ENCODE peak calls at places on chromosomes 4 and X, in four cellular contexts. One of them, this sample, is unnamed.
A peak's percentile ranks its signal among the peaks of the same experiment; 100 is the strongest.

GRCh38 chr4:15703439-15703838 is 574 bp downstream of the BST1 start:
- DNase-seq in HTR-8/SVneo: no peak
- DNase-seq in stimulated activated CD4-positive, alpha-beta T cell treated with anti-CD3 and anti-CD28 coated beads, Interleukin-1b, Interleukin-23, amount 100 ng/mL, for 24 hours: no peak
- DNase-seq in GM03348: no peak
- DNase-seq in this sample: no peak

GRCh38 chr4:112214397-112215264 is 17.0 kb upstream of the AP1AR start:
- DNase-seq in HTR-8/SVneo: peak; percentile 27
- DNase-seq in stimulated activated CD4-positive, alpha-beta T cell treated with anti-CD3 and anti-CD28 coated beads, Interleukin-1b, Interleukin-23, amount 100 ng/mL, for 24 hours: no peak
- DNase-seq in GM03348: peak; percentile 33
- DNase-seq in this sample: no peak

GRCh38 chr4:37383579-37384229 is 139.2 kb downstream of the NWD2 start:
- DNase-seq in stimulated activated CD4-positive, alpha-beta T cell treated with anti-CD3 and anti-CD28 coated beads, Interleukin-1b, Interleukin-23, amount 100 ng/mL, for 24 hours: no peak
- DNase-seq in HTR-8/SVneo: peak; percentile 23
- DNase-seq in GM03348: peak; percentile 40
- DNase-seq in this sample: no peak

GRCh38 chr4:185880571-185880970 is 68.6 kb upstream of the SORBS2 start:
- DNase-seq in HTR-8/SVneo: no peak
- DNase-seq in GM03348: no peak
- DNase-seq in stimulated activated CD4-positive, alpha-beta T cell treated with anti-CD3 and anti-CD28 coated beads, Interleukin-1b, Interleukin-23, amount 100 ng/mL, for 24 hours: no peak
- DNase-seq in this sample: no peak

GRCh38 chr4:123606336-123606735 is 209.7 kb downstream of the SPRY1 start:
- DNase-seq in GM03348: no peak
- DNase-seq in stimulated activated CD4-positive, alpha-beta T cell treated with anti-CD3 and anti-CD28 coated beads, Interleukin-1b, Interleukin-23, amount 100 ng/mL, for 24 hours: no peak
- DNase-seq in HTR-8/SVneo: no peak
- DNase-seq in this sample: no peak

GRCh38 chrX:118963159-118963558 is 11.3 kb upstream of the LONRF3 start:
- DNase-seq in HTR-8/SVneo: no peak
- DNase-seq in stimulated activated CD4-positive, alpha-beta T cell treated with anti-CD3 and anti-CD28 coated beads, Interleukin-1b, Interleukin-23, amount 100 ng/mL, for 24 hours: no peak
- DNase-seq in GM03348: no peak
- DNase-seq in this sample: no peak

GRCh38 chr4:27005512-27006246 is 145.0 kb downstream of the STIM2 start:
- DNase-seq in HTR-8/SVneo: no peak
- DNase-seq in GM03348: peak; percentile 58
- DNase-seq in stimulated activated CD4-positive, alpha-beta T cell treated with anti-CD3 and anti-CD28 coated beads, Interleukin-1b, Interleukin-23, amount 100 ng/mL, for 24 hours: no peak
- DNase-seq in this sample: no peak

GRCh38 chrX:10471426-10471825 is 149.0 kb downstream of the MID1 start:
- DNase-seq in stimulated activated CD4-positive, alpha-beta T cell treated with anti-CD3 and anti-CD28 coated beads, Interleukin-1b, Interleukin-23, amount 100 ng/mL, for 24 hours: no peak
- DNase-seq in HTR-8/SVneo: no peak
- DNase-seq in GM03348: no peak
- DNase-seq in this sample: no peak

GRCh38 chr4:39823193-39823592 is 125.3 kb downstream of the UBE2K start:
- DNase-seq in GM03348: peak; percentile 62
- DNase-seq in stimulated activated CD4-positive, alpha-beta T cell treated with anti-CD3 and anti-CD28 coated beads, Interleukin-1b, Interleukin-23, amount 100 ng/mL, for 24 hours: no peak
- DNase-seq in HTR-8/SVneo: no peak
- DNase-seq in this sample: no peak

GRCh38 chrX:1248381-1249061 is 20.1 kb upstream of the CSF2RA start:
- DNase-seq in GM03348: peak; percentile 20
- DNase-seq in stimulated activated CD4-positive, alpha-beta T cell treated with anti-CD3 and anti-CD28 coated beads, Interleukin-1b, Interleukin-23, amount 100 ng/mL, for 24 hours: no peak
- DNase-seq in HTR-8/SVneo: peak; percentile 49
- DNase-seq in this sample: peak; percentile 27

GRCh38 chr4:187380181-187380581 is 615.4 kb upstream of the ZFP42 start:
- DNase-seq in GM03348: no peak
- DNase-seq in stimulated activated CD4-positive, alpha-beta T cell treated with anti-CD3 and anti-CD28 coated beads, Interleukin-1b, Interleukin-23, amount 100 ng/mL, for 24 hours: no peak
- DNase-seq in HTR-8/SVneo: peak; percentile 7
- DNase-seq in this sample: no peak

GRCh38 chrX:2784026-2784425 is 32.2 kb downstream of the XG start:
- DNase-seq in stimulated activated CD4-positive, alpha-beta T cell treated with anti-CD3 and anti-CD28 coated beads, Interleukin-1b, Interleukin-23, amount 100 ng/mL, for 24 hours: no peak
- DNase-seq in GM03348: no peak
- DNase-seq in HTR-8/SVneo: no peak
- DNase-seq in this sample: no peak

GRCh38 chrX:16807548-16807947 is 21.3 kb downstream of the TXLNG start:
- DNase-seq in GM03348: peak; percentile 46
- DNase-seq in stimulated activated CD4-positive, alpha-beta T cell treated with anti-CD3 and anti-CD28 coated beads, Interleukin-1b, Interleukin-23, amount 100 ng/mL, for 24 hours: no peak
- DNase-seq in HTR-8/SVneo: no peak
- DNase-seq in this sample: no peak

GRCh38 chr4:164536829-164537228 is 217.1 kb upstream of the SMIM31 start:
- DNase-seq in stimulated activated CD4-positive, alpha-beta T cell treated with anti-CD3 and anti-CD28 coated beads, Interleukin-1b, Interleukin-23, amount 100 ng/mL, for 24 hours: no peak
- DNase-seq in HTR-8/SVneo: peak; percentile 29
- DNase-seq in GM03348: peak; percentile 13
- DNase-seq in this sample: no peak

GRCh38 chr4:25621027-25621930 is 34.4 kb upstream of the SLC34A2 start:
- DNase-seq in HTR-8/SVneo: no peak
- DNase-seq in stimulated activated CD4-positive, alpha-beta T cell treated with anti-CD3 and anti-CD28 coated beads, Interleukin-1b, Interleukin-23, amount 100 ng/mL, for 24 hours: no peak
- DNase-seq in GM03348: no peak
- DNase-seq in this sample: no peak

GRCh38 chr4:158461336-158461735 is 60.3 kb upstream of the RXFP1 start:
- DNase-seq in GM03348: no peak
- DNase-seq in stimulated activated CD4-positive, alpha-beta T cell treated with anti-CD3 and anti-CD28 coated beads, Interleukin-1b, Interleukin-23, amount 100 ng/mL, for 24 hours: no peak
- DNase-seq in HTR-8/SVneo: no peak
- DNase-seq in this sample: no peak

GRCh38 chr4:140861359-140862181 is 105.4 kb upstream of the TBC1D9 start:
- DNase-seq in HTR-8/SVneo: peak; percentile 61
- DNase-seq in stimulated activated CD4-positive, alpha-beta T cell treated with anti-CD3 and anti-CD28 coated beads, Interleukin-1b, Interleukin-23, amount 100 ng/mL, for 24 hours: peak; percentile 22
- DNase-seq in GM03348: peak; percentile 72
- DNase-seq in this sample: peak; percentile 3

GRCh38 chrX:20266810-20267598 is at the start of gene RPS6KA3:
- DNase-seq in HTR-8/SVneo: no peak
- DNase-seq in GM03348: peak; percentile 91
- DNase-seq in stimulated activated CD4-positive, alpha-beta T cell treated with anti-CD3 and anti-CD28 coated beads, Interleukin-1b, Interleukin-23, amount 100 ng/mL, for 24 hours: peak; percentile 80
- DNase-seq in this sample: peak; percentile 92

GRCh38 chrX:149512225-149512885 is 7.2 kb upstream of the IDS start:
- DNase-seq in GM03348: peak; percentile 51
- DNase-seq in stimulated activated CD4-positive, alpha-beta T cell treated with anti-CD3 and anti-CD28 coated beads, Interleukin-1b, Interleukin-23, amount 100 ng/mL, for 24 hours: peak; percentile 26
- DNase-seq in HTR-8/SVneo: no peak
- DNase-seq in this sample: peak; percentile 53

GRCh38 chr4:107183155-107183774 is 147.2 kb upstream of the DKK2 start:
- DNase-seq in stimulated activated CD4-positive, alpha-beta T cell treated with anti-CD3 and anti-CD28 coated beads, Interleukin-1b, Interleukin-23, amount 100 ng/mL, for 24 hours: no peak
- DNase-seq in HTR-8/SVneo: peak; percentile 3
- DNase-seq in GM03348: peak; percentile 57
- DNase-seq in this sample: peak; percentile 24

GRCh38 chrX:103503163-103503852 is 16.0 kb downstream of the RAB40A start:
- DNase-seq in GM03348: peak; percentile 2
- DNase-seq in HTR-8/SVneo: no peak
- DNase-seq in stimulated activated CD4-positive, alpha-beta T cell treated with anti-CD3 and anti-CD28 coated beads, Interleukin-1b, Interleukin-23, amount 100 ng/mL, for 24 hours: no peak
- DNase-seq in this sample: no peak

GRCh38 chrX:47623540-47624027 is 3.9 kb upstream of the SYN1 start:
- DNase-seq in GM03348: peak; percentile 84
- DNase-seq in stimulated activated CD4-positive, alpha-beta T cell treated with anti-CD3 and anti-CD28 coated beads, Interleukin-1b, Interleukin-23, amount 100 ng/mL, for 24 hours: no peak
- DNase-seq in HTR-8/SVneo: peak; percentile 78
- DNase-seq in this sample: peak; percentile 27

GRCh38 chr4:81032805-81033684 is 2.5 kb downstream of the BMP3 start:
- DNase-seq in GM03348: no peak
- DNase-seq in stimulated activated CD4-positive, alpha-beta T cell treated with anti-CD3 and anti-CD28 coated beads, Interleukin-1b, Interleukin-23, amount 100 ng/mL, for 24 hours: no peak
- DNase-seq in HTR-8/SVneo: no peak
- DNase-seq in this sample: no peak

GRCh38 chrX:101749436-101749835 is 89.8 kb upstream of the ARMCX2 start:
- DNase-seq in stimulated activated CD4-positive, alpha-beta T cell treated with anti-CD3 and anti-CD28 coated beads, Interleukin-1b, Interleukin-23, amount 100 ng/mL, for 24 hours: no peak
- DNase-seq in HTR-8/SVneo: no peak
- DNase-seq in GM03348: no peak
- DNase-seq in this sample: no peak

GRCh38 chr4:25449270-25449669 is 72.2 kb downstream of the ANAPC4 start:
- DNase-seq in stimulated activated CD4-positive, alpha-beta T cell treated with anti-CD3 and anti-CD28 coated beads, Interleukin-1b, Interleukin-23, amount 100 ng/mL, for 24 hours: no peak
- DNase-seq in HTR-8/SVneo: no peak
- DNase-seq in GM03348: no peak
- DNase-seq in this sample: no peak

GRCh38 chr4:149008415-149009025 is 566.3 kb upstream of the NR3C2 start:
- DNase-seq in GM03348: no peak
- DNase-seq in HTR-8/SVneo: no peak
- DNase-seq in stimulated activated CD4-positive, alpha-beta T cell treated with anti-CD3 and anti-CD28 coated beads, Interleukin-1b, Interleukin-23, amount 100 ng/mL, for 24 hours: no peak
- DNase-seq in this sample: no peak

GRCh38 chr4:168645933-168646768 is 149.3 kb downstream of the PALLD start:
- DNase-seq in HTR-8/SVneo: no peak
- DNase-seq in stimulated activated CD4-positive, alpha-beta T cell treated with anti-CD3 and anti-CD28 coated beads, Interleukin-1b, Interleukin-23, amount 100 ng/mL, for 24 hours: no peak
- DNase-seq in GM03348: no peak
- DNase-seq in this sample: no peak

GRCh38 chrX:154046262-154046771 is 26.6 kb upstream of the IRAK1 start:
- DNase-seq in stimulated activated CD4-positive, alpha-beta T cell treated with anti-CD3 and anti-CD28 coated beads, Interleukin-1b, Interleukin-23, amount 100 ng/mL, for 24 hours: no peak
- DNase-seq in HTR-8/SVneo: no peak
- DNase-seq in GM03348: peak; percentile 60
- DNase-seq in this sample: no peak

GRCh38 chr4:45580306-45580705 is 543.5 kb downstream of the GABRG1 start:
- DNase-seq in HTR-8/SVneo: no peak
- DNase-seq in GM03348: no peak
- DNase-seq in stimulated activated CD4-positive, alpha-beta T cell treated with anti-CD3 and anti-CD28 coated beads, Interleukin-1b, Interleukin-23, amount 100 ng/mL, for 24 hours: no peak
- DNase-seq in this sample: no peak

GRCh38 chr4:168998596-168998995 is 11.5 kb downstream of the CBR4 start:
- DNase-seq in stimulated activated CD4-positive, alpha-beta T cell treated with anti-CD3 and anti-CD28 coated beads, Interleukin-1b, Interleukin-23, amount 100 ng/mL, for 24 hours: no peak
- DNase-seq in GM03348: no peak
- DNase-seq in HTR-8/SVneo: no peak
- DNase-seq in this sample: no peak

GRCh38 chrX:46554942-46555341 is 9.7 kb upstream of the ZNF674 start:
- DNase-seq in stimulated activated CD4-positive, alpha-beta T cell treated with anti-CD3 and anti-CD28 coated beads, Interleukin-1b, Interleukin-23, amount 100 ng/mL, for 24 hours: no peak
- DNase-seq in GM03348: no peak
- DNase-seq in HTR-8/SVneo: no peak
- DNase-seq in this sample: peak; percentile 26